ENCODE peak calls at places on chromosome 9, in eight cellular contexts. One of them, this sample, is unnamed.

GRCh38 chr9:130295945-130296782 is 30.6 kb downstream of the HMCN2 start:
- DNase-seq in psoas muscle: no peak
- DNase-seq in activated T-cell treated with anti-CD3 and anti-CD28 coated beads for 1 hour: no peak
- DNase-seq in activated CD4-positive, alpha-beta T cell treated with anti-CD3 and anti-CD28 coated beads for 48 hours: no peak
- DNase-seq in ACHN: no peak
- DNase-seq in upper lobe of right lung: no peak
- DNase-seq in Daoy: no peak
- DNase-seq in thyroid gland: no peak
- DNase-seq in this sample: no peak

GRCh38 chr9:117494401-117495130 is 79.7 kb upstream of the ASTN2 start:
- DNase-seq in psoas muscle: no peak
- DNase-seq in activated T-cell treated with anti-CD3 and anti-CD28 coated beads for 1 hour: no peak
- DNase-seq in activated CD4-positive, alpha-beta T cell treated with anti-CD3 and anti-CD28 coated beads for 48 hours: no peak
- DNase-seq in ACHN: peak
- DNase-seq in upper lobe of right lung: no peak
- DNase-seq in Daoy: no peak
- DNase-seq in thyroid gland: no peak
- DNase-seq in this sample: no peak

GRCh38 chr9:94867281-94867841 is 140.9 kb downstream of the AOPEP start:
- DNase-seq in psoas muscle: peak
- DNase-seq in activated T-cell treated with anti-CD3 and anti-CD28 coated beads for 1 hour: no peak
- DNase-seq in activated CD4-positive, alpha-beta T cell treated with anti-CD3 and anti-CD28 coated beads for 48 hours: no peak
- DNase-seq in ACHN: peak
- DNase-seq in upper lobe of right lung: peak
- DNase-seq in Daoy: peak
- DNase-seq in thyroid gland: peak
- DNase-seq in this sample: no peak

GRCh38 chr9:37407468-37407867 is 15.0 kb upstream of the GRHPR start:
- DNase-seq in psoas muscle: no peak
- DNase-seq in activated T-cell treated with anti-CD3 and anti-CD28 coated beads for 1 hour: no peak
- DNase-seq in activated CD4-positive, alpha-beta T cell treated with anti-CD3 and anti-CD28 coated beads for 48 hours: no peak
- DNase-seq in ACHN: peak
- DNase-seq in upper lobe of right lung: no peak
- DNase-seq in Daoy: no peak
- DNase-seq in thyroid gland: no peak
- DNase-seq in this sample: no peak

GRCh38 chr9:123320814-123321213 is 35.2 kb upstream of the CRB2 start:
- DNase-seq in psoas muscle: no peak
- DNase-seq in activated T-cell treated with anti-CD3 and anti-CD28 coated beads for 1 hour: no peak
- DNase-seq in activated CD4-positive, alpha-beta T cell treated with anti-CD3 and anti-CD28 coated beads for 48 hours: no peak
- DNase-seq in ACHN: no peak
- DNase-seq in upper lobe of right lung: no peak
- DNase-seq in Daoy: no peak
- DNase-seq in thyroid gland: no peak
- DNase-seq in this sample: no peak

GRCh38 chr9:33165263-33166151 is 1.6 kb downstream of the B4GALT1 start:
- DNase-seq in psoas muscle: no peak
- DNase-seq in activated T-cell treated with anti-CD3 and anti-CD28 coated beads for 1 hour: no peak
- DNase-seq in activated CD4-positive, alpha-beta T cell treated with anti-CD3 and anti-CD28 coated beads for 48 hours: peak
- DNase-seq in ACHN: peak
- DNase-seq in upper lobe of right lung: no peak
- DNase-seq in Daoy: peak
- DNase-seq in thyroid gland: peak
- DNase-seq in this sample: peak

GRCh38 chr9:99962685-99963261 is 56.3 kb downstream of the STX17 start:
- DNase-seq in psoas muscle: no peak
- DNase-seq in activated T-cell treated with anti-CD3 and anti-CD28 coated beads for 1 hour: no peak
- DNase-seq in activated CD4-positive, alpha-beta T cell treated with anti-CD3 and anti-CD28 coated beads for 48 hours: no peak
- DNase-seq in ACHN: no peak
- DNase-seq in upper lobe of right lung: no peak
- DNase-seq in Daoy: peak
- DNase-seq in thyroid gland: no peak
- DNase-seq in this sample: no peak

GRCh38 chr9:121559183-121559582 is 59.5 kb upstream of the GGTA1 start:
- DNase-seq in psoas muscle: no peak
- DNase-seq in activated T-cell treated with anti-CD3 and anti-CD28 coated beads for 1 hour: no peak
- DNase-seq in activated CD4-positive, alpha-beta T cell treated with anti-CD3 and anti-CD28 coated beads for 48 hours: no peak
- DNase-seq in ACHN: peak
- DNase-seq in upper lobe of right lung: no peak
- DNase-seq in Daoy: peak
- DNase-seq in thyroid gland: peak
- DNase-seq in this sample: no peak

GRCh38 chr9:136532799-136533774 is 12.8 kb downstream of the NOTCH1 start:
- DNase-seq in psoas muscle: no peak
- DNase-seq in activated T-cell treated with anti-CD3 and anti-CD28 coated beads for 1 hour: peak
- DNase-seq in activated CD4-positive, alpha-beta T cell treated with anti-CD3 and anti-CD28 coated beads for 48 hours: peak
- DNase-seq in ACHN: no peak
- DNase-seq in upper lobe of right lung: no peak
- DNase-seq in Daoy: no peak
- DNase-seq in thyroid gland: no peak
- DNase-seq in this sample: peak

GRCh38 chr9:31236344-31236743 is 1148.1 kb upstream of the ACO1 start:
- DNase-seq in psoas muscle: no peak
- DNase-seq in activated T-cell treated with anti-CD3 and anti-CD28 coated beads for 1 hour: no peak
- DNase-seq in activated CD4-positive, alpha-beta T cell treated with anti-CD3 and anti-CD28 coated beads for 48 hours: no peak
- DNase-seq in ACHN: no peak
- DNase-seq in upper lobe of right lung: no peak
- DNase-seq in Daoy: no peak
- DNase-seq in thyroid gland: no peak
- DNase-seq in this sample: no peak

GRCh38 chr9:27059406-27059805 is 49.6 kb upstream of the TEK start:
- DNase-seq in psoas muscle: no peak
- DNase-seq in activated T-cell treated with anti-CD3 and anti-CD28 coated beads for 1 hour: no peak
- DNase-seq in activated CD4-positive, alpha-beta T cell treated with anti-CD3 and anti-CD28 coated beads for 48 hours: no peak
- DNase-seq in ACHN: no peak
- DNase-seq in upper lobe of right lung: no peak
- DNase-seq in Daoy: no peak
- DNase-seq in thyroid gland: no peak
- DNase-seq in this sample: no peak

GRCh38 chr9:112535811-112536210 is 49.2 kb downstream of the KIAA1958 start:
- DNase-seq in psoas muscle: no peak
- DNase-seq in activated T-cell treated with anti-CD3 and anti-CD28 coated beads for 1 hour: no peak
- DNase-seq in activated CD4-positive, alpha-beta T cell treated with anti-CD3 and anti-CD28 coated beads for 48 hours: no peak
- DNase-seq in ACHN: no peak
- DNase-seq in upper lobe of right lung: no peak
- DNase-seq in Daoy: no peak
- DNase-seq in thyroid gland: no peak
- DNase-seq in this sample: no peak

GRCh38 chr9:137621131-137621757 is 2.4 kb downstream of the EHMT1 start:
- DNase-seq in psoas muscle: no peak
- DNase-seq in activated T-cell treated with anti-CD3 and anti-CD28 coated beads for 1 hour: no peak
- DNase-seq in activated CD4-positive, alpha-beta T cell treated with anti-CD3 and anti-CD28 coated beads for 48 hours: peak
- DNase-seq in ACHN: peak
- DNase-seq in upper lobe of right lung: no peak
- DNase-seq in Daoy: no peak
- DNase-seq in thyroid gland: no peak
- DNase-seq in this sample: no peak

GRCh38 chr9:131235480-131235851 is 40.8 kb downstream of the FAM78A start:
- DNase-seq in psoas muscle: no peak
- DNase-seq in activated T-cell treated with anti-CD3 and anti-CD28 coated beads for 1 hour: no peak
- DNase-seq in activated CD4-positive, alpha-beta T cell treated with anti-CD3 and anti-CD28 coated beads for 48 hours: no peak
- DNase-seq in ACHN: no peak
- DNase-seq in upper lobe of right lung: no peak
- DNase-seq in Daoy: no peak
- DNase-seq in thyroid gland: no peak
- DNase-seq in this sample: no peak

GRCh38 chr9:121840838-121841760 is 189.7 kb downstream of the DAB2IP start:
- DNase-seq in psoas muscle: no peak
- DNase-seq in activated T-cell treated with anti-CD3 and anti-CD28 coated beads for 1 hour: no peak
- DNase-seq in activated CD4-positive, alpha-beta T cell treated with anti-CD3 and anti-CD28 coated beads for 48 hours: peak
- DNase-seq in ACHN: no peak
- DNase-seq in upper lobe of right lung: peak
- DNase-seq in Daoy: no peak
- DNase-seq in thyroid gland: peak
- DNase-seq in this sample: no peak

GRCh38 chr9:91347370-91347769 is 14.3 kb downstream of the AUH start:
- DNase-seq in psoas muscle: no peak
- DNase-seq in activated T-cell treated with anti-CD3 and anti-CD28 coated beads for 1 hour: no peak
- DNase-seq in activated CD4-positive, alpha-beta T cell treated with anti-CD3 and anti-CD28 coated beads for 48 hours: no peak
- DNase-seq in ACHN: no peak
- DNase-seq in upper lobe of right lung: no peak
- DNase-seq in Daoy: no peak
- DNase-seq in thyroid gland: no peak
- DNase-seq in this sample: no peak

GRCh38 chr9:70587143-70587710 is 172.8 kb upstream of the KLF9 start:
- DNase-seq in psoas muscle: no peak
- DNase-seq in activated T-cell treated with anti-CD3 and anti-CD28 coated beads for 1 hour: no peak
- DNase-seq in activated CD4-positive, alpha-beta T cell treated with anti-CD3 and anti-CD28 coated beads for 48 hours: no peak
- DNase-seq in ACHN: no peak
- DNase-seq in upper lobe of right lung: no peak
- DNase-seq in Daoy: peak
- DNase-seq in thyroid gland: peak
- DNase-seq in this sample: no peak

GRCh38 chr9:1458503-1458902 is 408.3 kb downstream of the DMRT2 start:
- DNase-seq in psoas muscle: no peak
- DNase-seq in activated T-cell treated with anti-CD3 and anti-CD28 coated beads for 1 hour: no peak
- DNase-seq in activated CD4-positive, alpha-beta T cell treated with anti-CD3 and anti-CD28 coated beads for 48 hours: no peak
- DNase-seq in ACHN: peak
- DNase-seq in upper lobe of right lung: no peak
- DNase-seq in Daoy: peak
- DNase-seq in thyroid gland: no peak
- DNase-seq in this sample: no peak

GRCh38 chr9:37408933-37409710 is 13.4 kb upstream of the GRHPR start:
- DNase-seq in psoas muscle: no peak
- DNase-seq in activated T-cell treated with anti-CD3 and anti-CD28 coated beads for 1 hour: peak
- DNase-seq in activated CD4-positive, alpha-beta T cell treated with anti-CD3 and anti-CD28 coated beads for 48 hours: peak
- DNase-seq in ACHN: peak
- DNase-seq in upper lobe of right lung: no peak
- DNase-seq in Daoy: peak
- DNase-seq in thyroid gland: no peak
- DNase-seq in this sample: peak

GRCh38 chr9:108468364-108468763 is 387.4 kb downstream of the ACTL7B start:
- DNase-seq in psoas muscle: peak
- DNase-seq in activated T-cell treated with anti-CD3 and anti-CD28 coated beads for 1 hour: no peak
- DNase-seq in activated CD4-positive, alpha-beta T cell treated with anti-CD3 and anti-CD28 coated beads for 48 hours: peak
- DNase-seq in ACHN: peak
- DNase-seq in upper lobe of right lung: no peak
- DNase-seq in Daoy: peak
- DNase-seq in thyroid gland: peak
- DNase-seq in this sample: no peak

GRCh38 chr9:126298319-126298801 is 28.3 kb upstream of the MVB12B start:
- DNase-seq in psoas muscle: no peak
- DNase-seq in activated T-cell treated with anti-CD3 and anti-CD28 coated beads for 1 hour: no peak
- DNase-seq in activated CD4-positive, alpha-beta T cell treated with anti-CD3 and anti-CD28 coated beads for 48 hours: no peak
- DNase-seq in ACHN: no peak
- DNase-seq in upper lobe of right lung: no peak
- DNase-seq in Daoy: no peak
- DNase-seq in thyroid gland: no peak
- DNase-seq in this sample: no peak

GRCh38 chr9:116430849-116431248 is 256.3 kb upstream of the TRIM32 start:
- DNase-seq in psoas muscle: no peak
- DNase-seq in activated T-cell treated with anti-CD3 and anti-CD28 coated beads for 1 hour: no peak
- DNase-seq in activated CD4-positive, alpha-beta T cell treated with anti-CD3 and anti-CD28 coated beads for 48 hours: no peak
- DNase-seq in ACHN: no peak
- DNase-seq in upper lobe of right lung: no peak
- DNase-seq in Daoy: no peak
- DNase-seq in thyroid gland: no peak
- DNase-seq in this sample: no peak

GRCh38 chr9:138098116-138098907 is 220.7 kb downstream of the CACNA1B start:
- DNase-seq in psoas muscle: no peak
- DNase-seq in activated T-cell treated with anti-CD3 and anti-CD28 coated beads for 1 hour: no peak
- DNase-seq in activated CD4-positive, alpha-beta T cell treated with anti-CD3 and anti-CD28 coated beads for 48 hours: no peak
- DNase-seq in ACHN: no peak
- DNase-seq in upper lobe of right lung: peak
- DNase-seq in Daoy: peak
- DNase-seq in thyroid gland: no peak
- DNase-seq in this sample: no peak

GRCh38 chr9:111271481-111272080 is 58.4 kb downstream of the OR2K2 start:
- DNase-seq in psoas muscle: no peak
- DNase-seq in activated T-cell treated with anti-CD3 and anti-CD28 coated beads for 1 hour: no peak
- DNase-seq in activated CD4-positive, alpha-beta T cell treated with anti-CD3 and anti-CD28 coated beads for 48 hours: no peak
- DNase-seq in ACHN: no peak
- DNase-seq in upper lobe of right lung: no peak
- DNase-seq in Daoy: no peak
- DNase-seq in thyroid gland: no peak
- DNase-seq in this sample: no peak

GRCh38 chr9:91162784-91163440 is 198.8 kb downstream of the AUH start:
- DNase-seq in psoas muscle: no peak
- DNase-seq in activated T-cell treated with anti-CD3 and anti-CD28 coated beads for 1 hour: no peak
- DNase-seq in activated CD4-positive, alpha-beta T cell treated with anti-CD3 and anti-CD28 coated beads for 48 hours: peak
- DNase-seq in ACHN: peak
- DNase-seq in upper lobe of right lung: peak
- DNase-seq in Daoy: peak
- DNase-seq in thyroid gland: no peak
- DNase-seq in this sample: peak

GRCh38 chr9:76107487-76107886 is 217.0 kb downstream of the PCSK5 start:
- DNase-seq in psoas muscle: no peak
- DNase-seq in activated T-cell treated with anti-CD3 and anti-CD28 coated beads for 1 hour: no peak
- DNase-seq in activated CD4-positive, alpha-beta T cell treated with anti-CD3 and anti-CD28 coated beads for 48 hours: no peak
- DNase-seq in ACHN: no peak
- DNase-seq in upper lobe of right lung: no peak
- DNase-seq in Daoy: no peak
- DNase-seq in thyroid gland: no peak
- DNase-seq in this sample: no peak

GRCh38 chr9:81191222-81191621 is 498.1 kb downstream of the TLE1 start:
- DNase-seq in psoas muscle: no peak
- DNase-seq in activated T-cell treated with anti-CD3 and anti-CD28 coated beads for 1 hour: no peak
- DNase-seq in activated CD4-positive, alpha-beta T cell treated with anti-CD3 and anti-CD28 coated beads for 48 hours: no peak
- DNase-seq in ACHN: no peak
- DNase-seq in upper lobe of right lung: no peak
- DNase-seq in Daoy: no peak
- DNase-seq in thyroid gland: no peak
- DNase-seq in this sample: no peak

GRCh38 chr9:135243201-135244190 is 156.0 kb downstream of the OLFM1 start:
- DNase-seq in psoas muscle: peak
- DNase-seq in activated T-cell treated with anti-CD3 and anti-CD28 coated beads for 1 hour: no peak
- DNase-seq in activated CD4-positive, alpha-beta T cell treated with anti-CD3 and anti-CD28 coated beads for 48 hours: no peak
- DNase-seq in ACHN: no peak
- DNase-seq in upper lobe of right lung: peak
- DNase-seq in Daoy: peak
- DNase-seq in thyroid gland: no peak
- DNase-seq in this sample: no peak

GRCh38 chr9:137314561-137315560 is 12.8 kb upstream of the NRARP start:
- DNase-seq in psoas muscle: no peak
- DNase-seq in activated T-cell treated with anti-CD3 and anti-CD28 coated beads for 1 hour: no peak
- DNase-seq in activated CD4-positive, alpha-beta T cell treated with anti-CD3 and anti-CD28 coated beads for 48 hours: no peak
- DNase-seq in ACHN: no peak
- DNase-seq in upper lobe of right lung: peak
- DNase-seq in Daoy: peak
- DNase-seq in thyroid gland: no peak
- DNase-seq in this sample: no peak

GRCh38 chr9:86868611-86869010 is 78.7 kb downstream of the GAS1 start:
- DNase-seq in psoas muscle: no peak
- DNase-seq in activated T-cell treated with anti-CD3 and anti-CD28 coated beads for 1 hour: no peak
- DNase-seq in activated CD4-positive, alpha-beta T cell treated with anti-CD3 and anti-CD28 coated beads for 48 hours: no peak
- DNase-seq in ACHN: no peak
- DNase-seq in upper lobe of right lung: no peak
- DNase-seq in Daoy: no peak
- DNase-seq in thyroid gland: no peak
- DNase-seq in this sample: no peak

GRCh38 chr9:113781381-113781780 is 94.7 kb upstream of the ZNF618 start:
- DNase-seq in psoas muscle: no peak
- DNase-seq in activated T-cell treated with anti-CD3 and anti-CD28 coated beads for 1 hour: no peak
- DNase-seq in activated CD4-positive, alpha-beta T cell treated with anti-CD3 and anti-CD28 coated beads for 48 hours: no peak
- DNase-seq in ACHN: no peak
- DNase-seq in upper lobe of right lung: no peak
- DNase-seq in Daoy: no peak
- DNase-seq in thyroid gland: no peak
- DNase-seq in this sample: no peak

GRCh38 chr9:3585616-3586015 is 59.8 kb upstream of the RFX3 start:
- DNase-seq in psoas muscle: no peak
- DNase-seq in activated T-cell treated with anti-CD3 and anti-CD28 coated beads for 1 hour: no peak
- DNase-seq in activated CD4-positive, alpha-beta T cell treated with anti-CD3 and anti-CD28 coated beads for 48 hours: no peak
- DNase-seq in ACHN: no peak
- DNase-seq in upper lobe of right lung: no peak
- DNase-seq in Daoy: no peak
- DNase-seq in thyroid gland: no peak
- DNase-seq in this sample: no peak

GRCh38 chr9:99059074-99059894 is 45.6 kb upstream of the TGFBR1 start:
- DNase-seq in psoas muscle: no peak
- DNase-seq in activated T-cell treated with anti-CD3 and anti-CD28 coated beads for 1 hour: no peak
- DNase-seq in activated CD4-positive, alpha-beta T cell treated with anti-CD3 and anti-CD28 coated beads for 48 hours: no peak
- DNase-seq in ACHN: no peak
- DNase-seq in upper lobe of right lung: no peak
- DNase-seq in Daoy: no peak
- DNase-seq in thyroid gland: peak
- DNase-seq in this sample: peak

GRCh38 chr9:129231022-129231739 is 53.1 kb upstream of the IER5L start:
- DNase-seq in psoas muscle: no peak
- DNase-seq in activated T-cell treated with anti-CD3 and anti-CD28 coated beads for 1 hour: no peak
- DNase-seq in activated CD4-positive, alpha-beta T cell treated with anti-CD3 and anti-CD28 coated beads for 48 hours: no peak
- DNase-seq in ACHN: no peak
- DNase-seq in upper lobe of right lung: peak
- DNase-seq in Daoy: no peak
- DNase-seq in thyroid gland: no peak
- DNase-seq in this sample: no peak

This sample was measured in central memory CD4-positive, alpha-beta T cell.